ENCODE peak calls at places on chromosomes 3 and 15, in seven cellular contexts. J, M, P, A, R, Y and H are unnamed samples.

GRCh38 chr3:118101891-118102290 is 932.8 kb downstream of the IGSF11 start:
- DNase-seq in M (no peak), Y (no peak), P (no peak), J (no peak), R (no peak), A (no peak), H (no peak)

GRCh38 chr15:31740203-31740602 is 290.1 kb upstream of the CHRNA7 start:
- DNase-seq in R (no peak), Y (peak), P (no peak), M (no peak), A (no peak), J (no peak), H (no peak)

GRCh38 chr3:86254480-86254879 is 736.5 kb downstream of the VGLL3 start:
- DNase-seq in A (no peak), P (no peak), M (no peak), J (no peak), R (no peak), Y (no peak), H (no peak)

GRCh38 chr3:146851665-146852064 is 246.5 kb upstream of the PLSCR5 start:
- DNase-seq in R (no peak), Y (no peak), A (no peak), M (no peak), J (no peak), P (no peak), H (no peak)

GRCh38 chr3:190597291-190597690 is 83.4 kb downstream of the IL1RAP start:
- DNase-seq in M (no peak), Y (no peak), R (no peak), P (no peak), J (peak), A (no peak), H (no peak)

GRCh38 chr3:187281191-187281714 is 10.3 kb downstream of the MASP1 start:
- DNase-seq in J (peak), A (no peak), R (no peak), M (peak), Y (peak), P (no peak), H (peak)

GRCh38 chr3:3631114-3631513 is 168.1 kb upstream of the LRRN1 start:
- DNase-seq in A (no peak), M (no peak), Y (no peak), P (no peak), R (no peak), J (peak), H (no peak)

GRCh38 chr3:138842483-138843188 is 7.9 kb upstream of the PIK3CB start:
- DNase-seq in M (no peak), Y (no peak), J (no peak), P (peak), A (no peak), R (no peak), H (no peak)

GRCh38 chr3:36166477-36166876 is 213.8 kb upstream of the STAC start:
- DNase-seq in Y (peak), J (peak), P (no peak), R (no peak), A (no peak), M (peak), H (no peak)

GRCh38 chr3:27677554-27677953 is 44.6 kb downstream of the EOMES start:
- DNase-seq in A (no peak), P (no peak), R (no peak), J (peak), M (peak), Y (peak), H (peak)

GRCh38 chr3:183341545-183342288 is 86.7 kb downstream of the MCF2L2 start:
- DNase-seq in J (no peak), M (no peak), A (no peak), R (no peak), P (no peak), Y (no peak), H (no peak)

GRCh38 chr3:184322731-184323487 is 8.5 kb downstream of the EIF4G1 start:
- DNase-seq in P (no peak), Y (no peak), J (no peak), A (no peak), M (no peak), R (no peak), H (no peak)

GRCh38 chr3:17357035-17357710 is 385.3 kb downstream of the TBC1D5 start:
- DNase-seq in M (no peak), A (no peak), R (no peak), P (no peak), J (no peak), Y (no peak), H (no peak)

GRCh38 chr3:73259291-73259690 is 197.8 kb downstream of the EBLN2 start:
- DNase-seq in P (no peak), M (no peak), J (no peak), R (no peak), Y (no peak), A (no peak), H (no peak)

GRCh38 chr3:152222327-152222726 is 46.4 kb upstream of the MBNL1 start:
- DNase-seq in R (no peak), J (peak), P (no peak), Y (peak), M (peak), A (no peak), H (peak)

GRCh38 chr15:52789601-52790165 is 453 bp downstream of the ONECUT1 start:
- DNase-seq in R (peak), P (peak), Y (peak), M (peak), A (no peak), J (peak), H (no peak)

GRCh38 chr3:39254806-39255449 is 24.9 kb downstream of the CX3CR1 start:
- DNase-seq in Y (peak), R (no peak), P (peak), J (peak), M (peak), A (no peak), H (peak)

GRCh38 chr3:173733029-173733652 is 335.6 kb downstream of the NLGN1 start:
- DNase-seq in R (no peak), Y (peak), M (peak), A (no peak), P (peak), J (peak), H (no peak)

GRCh38 chr3:186901135-186901734 is 29.1 kb upstream of the ST6GAL1 start:
- DNase-seq in A (no peak), M (peak), Y (peak), P (no peak), R (no peak), J (peak), H (no peak)

GRCh38 chr3:55873523-55874254 is 386.6 kb upstream of the WNT5A start:
- DNase-seq in A (no peak), J (peak), P (no peak), M (peak), Y (peak), R (no peak), H (no peak)

GRCh38 chr3:85939026-85939616 is 980.3 kb downstream of the CADM2 start:
- DNase-seq in R (no peak), Y (peak), A (no peak), P (no peak), J (peak), M (peak), H (no peak)

GRCh38 chr3:30628188-30628930 is 22.0 kb downstream of the TGFBR2 start:
- DNase-seq in A (no peak), R (no peak), Y (no peak), P (no peak), M (no peak), J (no peak), H (no peak)

GRCh38 chr3:33440328-33440577 is at the start of gene UBP1:
- DNase-seq in P (no peak), R (no peak), J (no peak), Y (no peak), M (peak), A (peak), H (no peak)

GRCh38 chr3:71503525-71504249 is 79.8 kb downstream of the FOXP1 start:
- DNase-seq in P (no peak), Y (peak), R (no peak), J (peak), M (no peak), A (no peak), H (peak)

GRCh38 chr3:14792691-14793121 is 26.1 kb upstream of the FGD5 start:
- DNase-seq in J (no peak), M (no peak), Y (no peak), A (no peak), R (no peak), P (no peak), H (no peak)

GRCh38 chr15:69793783-69794451 is 303.8 kb downstream of the TLE3 start:
- DNase-seq in A (no peak), M (no peak), J (no peak), R (no peak), P (no peak), Y (no peak), H (no peak)

GRCh38 chr15:48397841-48398240 is 66.6 kb downstream of the DUT start:
- DNase-seq in P (no peak), R (no peak), Y (no peak), M (no peak), A (peak), J (no peak), H (no peak)

GRCh38 chr3:154792828-154793227 is 287.3 kb upstream of the MME start:
- DNase-seq in A (no peak), J (peak), R (no peak), Y (no peak), P (no peak), M (peak), H (no peak)

GRCh38 chr15:32956006-32956405 is 238.2 kb downstream of the GREM1 start:
- DNase-seq in A (no peak), P (peak), R (no peak), J (peak), M (peak), Y (peak), H (peak)

GRCh38 chr15:88375234-88375926 is 91.8 kb downstream of the MRPL46 start:
- DNase-seq in M (peak), R (no peak), Y (peak), P (no peak), J (peak), A (no peak), H (peak)

GRCh38 chr3:153164009-153164550 is 2.1 kb downstream of the RAP2B start:
- DNase-seq in Y (no peak), J (no peak), R (no peak), P (no peak), A (no peak), M (no peak), H (no peak)

GRCh38 chr15:79595995-79596622 is 164.0 kb downstream of the MINAR1 start:
- DNase-seq in Y (peak), R (peak), M (peak), P (peak), A (peak), J (peak), H (no peak)

GRCh38 chr15:53910236-53910849 is 67.9 kb upstream of the UNC13C start:
- DNase-seq in P (no peak), J (peak), A (peak), R (no peak), M (no peak), Y (no peak), H (no peak)

GRCh38 chr3:144085964-144086363 is 114.3 kb downstream of the DIPK2A start:
- DNase-seq in A (no peak), J (peak), M (peak), P (no peak), Y (peak), R (no peak), H (no peak)

GRCh38 chr3:163879172-163879571 is 1199.1 kb downstream of the SI start:
- DNase-seq in Y (no peak), R (peak), A (no peak), M (no peak), P (no peak), J (no peak), H (no peak)

GRCh38 chr3:136473716-136474326 is 223.7 kb downstream of the PCCB start:
- DNase-seq in Y (no peak), A (no peak), M (peak), R (no peak), P (no peak), J (peak), H (peak)

GRCh38 chr15:57832183-57832582 is 125.7 kb downstream of the POLR2M start:
- DNase-seq in R (no peak), Y (no peak), A (no peak), J (no peak), M (no peak), P (no peak), H (no peak)

DNA sequence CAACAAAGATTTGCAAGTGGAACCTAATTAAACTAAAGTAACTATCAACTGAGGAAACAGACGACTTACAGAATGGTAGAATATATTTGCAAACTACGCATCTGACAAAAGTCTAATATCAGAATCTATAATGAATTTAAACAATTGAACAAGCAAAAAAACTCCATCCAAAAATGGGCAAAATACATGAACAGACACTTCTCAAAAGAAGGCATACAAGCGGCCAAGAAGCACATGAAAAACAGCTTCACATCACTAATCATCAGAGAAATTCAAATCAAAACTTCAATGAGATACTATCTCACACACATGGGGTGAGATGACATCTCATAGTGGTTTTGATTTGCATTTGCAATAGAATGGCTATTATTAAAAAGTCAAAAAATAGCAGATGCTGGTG is 128.6 kb downstream of the POLR2M start:
- DNase-seq in Y (no peak), M (no peak), A (no peak), R (no peak), P (no peak), J (no peak), H (no peak)
- H3K4me3 ChIP-seq in Y (no peak), M (no peak), A (no peak), R (no peak), P (no peak), J (no peak), H (no peak)

GRCh38 chr3:8336456-8336855 is 165.2 kb upstream of the LMCD1 start:
- DNase-seq in R (no peak), A (no peak), P (no peak), J (no peak), M (no peak), Y (no peak), H (no peak)
- TF ChIP-seq CTCF in R (peak), A (no peak), P (peak), J (peak), M (peak), Y (peak), H (peak)

GRCh38 chr3:170360476-170360875 is 3.0 kb downstream of the SKIL start:
- DNase-seq in A (no peak), J (peak), Y (peak), R (no peak), M (no peak), P (no peak), H (no peak)
- H3K4me3 ChIP-seq in A (no peak), J (peak), Y (no peak), R (no peak), M (peak), P (peak), H (no peak)

GRCh38 chr15:98292442-98293240 is 332.1 kb downstream of the ARRDC4 start:
- DNase-seq in R (peak), P (peak), A (peak), Y (peak), J (no peak), M (no peak), H (no peak)
- TF ChIP-seq CTCF in R (peak), P (peak), A (peak), Y (peak), J (peak), M (peak), H (peak)

GRCh38 chr15:68700395-68701123 is 120.1 kb downstream of the ANP32A start:
- DNase-seq in Y (peak), P (no peak), R (no peak), A (no peak), M (peak), J (peak), H (no peak)
- H3K4me3 ChIP-seq in Y (no peak), P (no peak), R (no peak), A (no peak), M (no peak), J (no peak), H (peak)

DNA sequence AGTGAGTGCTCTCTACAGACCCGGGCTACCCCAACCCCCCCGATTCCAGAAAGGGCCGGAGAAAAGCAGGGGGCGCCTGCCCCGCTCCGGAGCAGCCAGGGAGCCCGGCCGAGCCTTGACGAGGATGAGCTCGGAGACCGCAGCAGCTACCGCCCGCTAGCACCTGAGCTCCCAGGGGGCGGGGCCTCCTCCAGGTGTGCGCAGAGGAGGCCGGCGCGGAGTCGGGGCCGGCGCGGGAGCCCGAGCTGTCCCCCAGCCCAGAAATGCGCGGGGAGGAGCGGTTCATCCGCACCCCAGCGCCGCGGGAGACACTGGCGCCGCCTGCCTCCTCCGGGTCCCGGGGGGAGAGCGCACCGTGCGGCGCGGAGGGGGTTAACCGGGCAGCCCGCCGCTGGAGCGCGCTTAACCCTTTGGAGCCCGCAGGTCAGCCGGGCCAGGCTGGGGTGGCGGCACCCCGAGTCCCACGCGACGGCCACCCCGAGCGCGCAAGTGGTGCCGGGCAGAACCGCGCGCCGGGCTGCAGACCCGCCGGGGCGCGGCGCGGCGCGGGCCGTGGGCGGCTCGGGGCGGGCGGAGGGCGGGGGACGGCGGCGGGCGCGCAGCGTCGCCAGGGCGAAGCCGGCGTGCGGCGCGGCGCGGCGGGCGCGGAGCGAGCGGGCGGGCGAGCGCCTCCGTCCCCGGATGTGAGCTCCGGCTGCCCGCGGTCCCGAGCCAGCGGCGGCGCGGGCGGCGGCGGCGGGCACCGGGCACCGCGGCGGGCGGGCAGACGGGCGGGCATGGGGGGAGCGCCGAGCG is at the start of gene CACNA1D:
- DNase-seq in A (peak), P (no peak), J (peak), M (no peak), Y (peak), R (no peak), H (no peak)
- TF ChIP-seq CTCF in A (no peak), P (no peak), J (no peak), M (no peak), Y (no peak), R (no peak), H (no peak)

GRCh38 chr15:40762919-40763800 is 708 bp upstream of the GCHFR start:
- DNase-seq in R (no peak), Y (peak), P (no peak), J (peak), A (peak), M (peak), H (no peak)
- H3K4me3 ChIP-seq in R (no peak), Y (peak), P (peak), J (peak), A (peak), M (peak), H (peak)